ENCODE peak calls at places on chromosomes 4 and X, in six cellular contexts. One of them, this sample, is unnamed.
A peak's percentile ranks its signal among the peaks of the same experiment; 100 is the strongest.

GRCh38 chr4:25667931-25668557 is 12.4 kb downstream of the SLC34A2 start:
- DNase-seq in A549: no peak
- DNase-seq in heart left ventricle: no peak
- DNase-seq in tibial nerve: no peak
- DNase-seq in upper lobe of left lung: no peak
- DNase-seq in GM12878: no peak
- DNase-seq in this sample: no peak

GRCh38 chrX:71170660-71171059 is 26.0 kb downstream of the NLGN3 start:
- DNase-seq in tibial nerve: no peak
- DNase-seq in A549: no peak
- DNase-seq in heart left ventricle: no peak
- DNase-seq in GM12878: no peak
- DNase-seq in upper lobe of left lung: no peak
- DNase-seq in this sample: no peak

GRCh38 chr4:39614487-39615162 is 24.0 kb downstream of the SMIM14 start:
- DNase-seq in heart left ventricle: no peak
- DNase-seq in upper lobe of left lung: no peak
- DNase-seq in tibial nerve: no peak
- DNase-seq in GM12878: no peak
- DNase-seq in A549: peak; percentile 16
- DNase-seq in this sample: no peak

GRCh38 chrX:34879361-34879760 is 63.2 kb upstream of the FAM47B start:
- DNase-seq in tibial nerve: no peak
- DNase-seq in upper lobe of left lung: no peak
- DNase-seq in heart left ventricle: no peak
- DNase-seq in GM12878: no peak
- DNase-seq in A549: no peak
- DNase-seq in this sample: no peak

GRCh38 chr4:54676062-54676461 is 18.3 kb downstream of the KIT start:
- DNase-seq in upper lobe of left lung: no peak
- DNase-seq in GM12878: no peak
- DNase-seq in A549: no peak
- DNase-seq in tibial nerve: no peak
- DNase-seq in heart left ventricle: no peak
- DNase-seq in this sample: no peak

GRCh38 chr4:2482693-2483092 is 13.8 kb downstream of the RNF4 start:
- DNase-seq in GM12878: peak; percentile 67
- DNase-seq in A549: no peak
- DNase-seq in upper lobe of left lung: no peak
- DNase-seq in heart left ventricle: no peak
- DNase-seq in tibial nerve: peak; percentile 24
- DNase-seq in this sample: peak; percentile 48

GRCh38 chrX:53435997-53436396 is 1.8 kb upstream of the HSD17B10 start:
- DNase-seq in heart left ventricle: no peak
- DNase-seq in GM12878: peak; percentile 9
- DNase-seq in A549: peak; percentile 70
- DNase-seq in upper lobe of left lung: peak; percentile 75
- DNase-seq in tibial nerve: peak; percentile 21
- DNase-seq in this sample: peak; percentile 53

GRCh38 chrX:46059316-46059715 is 485.9 kb downstream of the ZNF674 start:
- DNase-seq in GM12878: no peak
- DNase-seq in heart left ventricle: peak; percentile 18
- DNase-seq in upper lobe of left lung: no peak
- DNase-seq in tibial nerve: no peak
- DNase-seq in A549: no peak
- DNase-seq in this sample: no peak

GRCh38 chrX:136766785-136767103 is 14.0 kb downstream of the ARHGEF6 start:
- DNase-seq in GM12878: no peak
- DNase-seq in heart left ventricle: peak; percentile 58
- DNase-seq in A549: no peak
- DNase-seq in upper lobe of left lung: no peak
- DNase-seq in tibial nerve: no peak
- DNase-seq in this sample: no peak

GRCh38 chr4:13888112-13888511 is 260.6 kb upstream of the BOD1L1 start:
- DNase-seq in heart left ventricle: no peak
- DNase-seq in A549: no peak
- DNase-seq in upper lobe of left lung: no peak
- DNase-seq in tibial nerve: no peak
- DNase-seq in GM12878: no peak
- DNase-seq in this sample: no peak

GRCh38 chr4:183444953-183445543 is 612 bp downstream of the CDKN2AIP start:
- DNase-seq in A549: peak; percentile 19
- DNase-seq in GM12878: no peak
- DNase-seq in tibial nerve: peak; percentile 7
- DNase-seq in upper lobe of left lung: peak; percentile 63
- DNase-seq in heart left ventricle: peak; percentile 74
- DNase-seq in this sample: peak; percentile 31
- H3K4me1 ChIP-seq in A549: peaks cover 19% of the 10 kb centered on the region
- H3K4me1 ChIP-seq in GM12878: peaks cover 7% of the 10 kb centered on the region
- H3K4me1 ChIP-seq in tibial nerve: peaks cover 52% of the 10 kb centered on the region
- H3K4me1 ChIP-seq in upper lobe of left lung: peaks cover 47% of the 10 kb centered on the region
- H3K4me1 ChIP-seq in heart left ventricle: peaks cover 44% of the 10 kb centered on the region
- H3K4me1 ChIP-seq in this sample: peaks cover 55% of the 10 kb centered on the region

DNA sequence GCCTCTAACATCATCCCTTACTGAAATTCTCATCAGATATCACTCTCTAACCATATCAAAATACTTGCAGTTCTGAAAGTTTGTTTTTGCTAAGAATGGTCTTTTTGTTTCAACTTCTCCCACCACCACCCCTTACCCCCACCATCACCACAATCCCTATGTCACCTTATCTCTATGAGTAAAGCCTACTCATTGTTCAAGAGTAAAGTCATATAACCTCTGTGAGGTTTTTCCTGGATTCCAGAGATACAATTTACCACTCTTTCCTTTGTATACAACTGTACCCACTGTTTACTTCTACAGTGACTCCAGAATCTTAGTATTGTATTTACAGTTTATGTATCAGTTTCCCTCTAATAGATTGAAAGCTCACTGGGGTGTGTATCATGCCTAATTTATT is 158.0 kb upstream of the PCDH10 start:
- DNase-seq in tibial nerve: no peak
- DNase-seq in heart left ventricle: no peak
- DNase-seq in GM12878: no peak
- DNase-seq in upper lobe of left lung: no peak
- DNase-seq in A549: no peak
- DNase-seq in this sample: no peak
- TF ChIP-seq POLR2A in tibial nerve: no peak
- TF ChIP-seq POLR2A in heart left ventricle: no peak
- TF ChIP-seq POLR2A in GM12878: no peak
- TF ChIP-seq POLR2A in upper lobe of left lung: no peak
- TF ChIP-seq POLR2A in A549: no peak
- TF ChIP-seq POLR2A in this sample: no peak

GRCh38 chr4:140255919-140256318 is 101.9 kb upstream of the MAML3 start:
- DNase-seq in GM12878: no peak
- DNase-seq in upper lobe of left lung: no peak
- DNase-seq in heart left ventricle: no peak
- DNase-seq in tibial nerve: no peak
- DNase-seq in A549: no peak
- DNase-seq in this sample: no peak
- H3K27ac ChIP-seq in GM12878: no peak overlapping the region
- H3K27ac ChIP-seq in upper lobe of left lung: no peak overlapping the region
- H3K27ac ChIP-seq in heart left ventricle: no peak overlapping the region
- H3K27ac ChIP-seq in tibial nerve: no peak overlapping the region
- H3K27ac ChIP-seq in A549: peak overlapping the region; percentile 73
- H3K27ac ChIP-seq in this sample: no peak overlapping the region

GRCh38 chrX:118988913-118989312 is 14.5 kb downstream of the LONRF3 start:
- DNase-seq in heart left ventricle: no peak
- DNase-seq in GM12878: no peak
- DNase-seq in A549: no peak
- DNase-seq in upper lobe of left lung: no peak
- DNase-seq in tibial nerve: no peak
- DNase-seq in this sample: no peak
- H3K4me1 ChIP-seq in heart left ventricle: no peaks in the 10 kb centered on the region
- H3K4me1 ChIP-seq in GM12878: no peaks in the 10 kb centered on the region
- H3K4me1 ChIP-seq in A549: peaks cover 6% of the 10 kb centered on the region
- H3K4me1 ChIP-seq in upper lobe of left lung: no peaks in the 10 kb centered on the region
- H3K4me1 ChIP-seq in tibial nerve: no peaks in the 10 kb centered on the region
- H3K4me1 ChIP-seq in this sample: peaks cover 7% of the 10 kb centered on the region

GRCh38 chrX:134460005-134460860 is at the start of gene HPRT1:
- DNase-seq in GM12878: no peak
- DNase-seq in A549: peak; percentile 42
- DNase-seq in upper lobe of left lung: peak; percentile 90
- DNase-seq in tibial nerve: peak; percentile 51
- DNase-seq in heart left ventricle: peak; percentile 92
- DNase-seq in this sample: peak; percentile 71
- TF ChIP-seq POLR2A in GM12878: peak; percentile 87
- TF ChIP-seq POLR2A in A549: peak; percentile 36
- TF ChIP-seq POLR2A in upper lobe of left lung: peak; percentile 66
- TF ChIP-seq POLR2A in tibial nerve: peak; percentile 38
- TF ChIP-seq POLR2A in heart left ventricle: peak; percentile 47
- TF ChIP-seq POLR2A in this sample: peak; percentile 51

GRCh38 chrX:45050558-45050957 is 150.1 kb downstream of the DIPK2B start:
- DNase-seq in heart left ventricle: no peak
- DNase-seq in GM12878: no peak
- DNase-seq in A549: no peak
- DNase-seq in upper lobe of left lung: no peak
- DNase-seq in tibial nerve: no peak
- DNase-seq in this sample: no peak

DNA sequence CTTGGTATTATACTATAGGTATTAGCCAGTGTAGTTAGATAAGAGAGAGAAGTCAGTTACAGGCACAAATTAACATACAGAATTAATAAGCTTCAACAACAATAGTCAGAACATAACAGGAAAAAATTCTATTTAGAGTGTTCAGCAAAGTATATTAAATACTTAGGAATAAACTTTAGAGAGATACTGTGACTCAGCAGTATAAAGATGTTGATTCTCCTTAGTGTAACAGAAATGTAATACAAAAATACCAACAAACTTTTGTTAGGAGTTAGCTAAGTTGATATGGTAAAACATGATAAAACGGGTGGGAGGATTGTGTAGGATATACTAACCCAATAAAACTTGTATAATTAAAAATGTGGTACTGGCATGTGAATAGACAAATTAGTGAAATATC is 154.3 kb downstream of the DIPK2B start:
- DNase-seq in tibial nerve: no peak
- DNase-seq in heart left ventricle: no peak
- DNase-seq in upper lobe of left lung: no peak
- DNase-seq in A549: no peak
- DNase-seq in GM12878: no peak
- DNase-seq in this sample: no peak
- H3K27ac ChIP-seq in tibial nerve: no peak overlapping the region
- H3K27ac ChIP-seq in heart left ventricle: no peak overlapping the region
- H3K27ac ChIP-seq in upper lobe of left lung: no peak overlapping the region
- H3K27ac ChIP-seq in A549: no peak overlapping the region
- H3K27ac ChIP-seq in GM12878: no peak overlapping the region
- H3K27ac ChIP-seq in this sample: no peak overlapping the region

GRCh38 chr4:624705-625590 is at the start of gene PDE6B:
- DNase-seq in GM12878: no peak
- DNase-seq in A549: no peak
- DNase-seq in upper lobe of left lung: no peak
- DNase-seq in tibial nerve: no peak
- DNase-seq in heart left ventricle: no peak
- DNase-seq in this sample: no peak
- H3K4me1 ChIP-seq in GM12878: no peaks in the 10 kb centered on the region
- H3K4me1 ChIP-seq in A549: no peaks in the 10 kb centered on the region
- H3K4me1 ChIP-seq in upper lobe of left lung: no peaks in the 10 kb centered on the region
- H3K4me1 ChIP-seq in tibial nerve: no peaks in the 10 kb centered on the region
- H3K4me1 ChIP-seq in heart left ventricle: no peaks in the 10 kb centered on the region
- H3K4me1 ChIP-seq in this sample: no peaks in the 10 kb centered on the region

DNA sequence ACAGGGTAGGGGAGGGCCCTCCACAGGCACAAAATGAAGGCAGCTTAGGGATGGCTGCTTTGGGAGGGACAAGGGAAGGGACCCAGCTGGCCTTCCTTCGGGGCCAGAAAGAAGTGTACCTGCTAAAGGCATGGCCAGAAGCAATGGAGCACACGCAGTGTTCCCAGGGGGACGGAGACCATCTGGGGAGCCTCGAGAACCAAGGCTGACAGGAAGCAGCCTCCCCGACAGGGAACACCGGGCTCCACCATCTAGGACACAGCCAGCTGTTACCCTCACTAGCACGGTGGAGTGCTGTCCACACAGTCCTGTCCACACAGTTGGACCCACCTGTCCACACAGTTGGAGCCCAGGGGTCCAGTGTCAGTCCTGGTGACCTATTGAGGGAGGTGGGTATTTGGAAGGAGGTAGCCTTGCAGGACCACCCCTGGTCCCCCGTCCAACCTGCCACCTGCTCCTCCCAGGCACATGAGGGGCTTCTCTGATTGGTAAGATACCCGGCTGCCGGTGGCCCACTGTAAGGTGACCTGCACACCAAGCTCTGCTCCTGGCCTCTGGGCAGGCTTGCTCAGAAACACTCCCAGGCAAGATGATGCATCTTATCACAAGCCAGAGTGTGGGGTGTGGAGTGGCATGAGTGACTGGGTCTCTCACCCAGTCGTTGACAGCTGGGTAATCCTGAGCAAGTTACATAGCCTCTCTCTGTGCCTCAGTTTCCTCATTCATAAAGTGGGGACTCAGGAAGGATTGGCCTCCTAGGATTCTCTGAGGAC is 20.5 kb upstream of the AFAP1 start:
- DNase-seq in GM12878: no peak
- DNase-seq in tibial nerve: no peak
- DNase-seq in upper lobe of left lung: no peak
- DNase-seq in A549: no peak
- DNase-seq in heart left ventricle: no peak
- DNase-seq in this sample: no peak
- TF ChIP-seq POLR2A in GM12878: no peak
- TF ChIP-seq POLR2A in tibial nerve: no peak
- TF ChIP-seq POLR2A in upper lobe of left lung: no peak
- TF ChIP-seq POLR2A in A549: no peak
- TF ChIP-seq POLR2A in heart left ventricle: no peak
- TF ChIP-seq POLR2A in this sample: no peak

This sample was measured in gastrocnemius medialis.